ENCODE peak calls at places on chromosomes 5 and 9, in five cellular contexts. One of them, this sample, is unnamed.

GRCh38 chr9:20382460-20383071 is 239.7 kb downstream of the MLLT3 start:
- DNase-seq in mammary epithelial cell: no peak
- DNase-seq in brain microvascular endothelial cell: peak; percentile 9
- DNase-seq in Caco-2: no peak
- DNase-seq in lower lobe of right lung: no peak
- DNase-seq in this sample: no peak

GRCh38 chr9:109253637-109254284 is 67.1 kb downstream of the EPB41L4B start:
- DNase-seq in Caco-2: no peak
- DNase-seq in mammary epithelial cell: peak; percentile 93
- DNase-seq in brain microvascular endothelial cell: peak; percentile 59
- DNase-seq in lower lobe of right lung: no peak
- DNase-seq in this sample: peak; percentile 50

GRCh38 chr9:20225841-20226240 is 396.5 kb downstream of the MLLT3 start:
- DNase-seq in mammary epithelial cell: no peak
- DNase-seq in Caco-2: no peak
- DNase-seq in brain microvascular endothelial cell: no peak
- DNase-seq in lower lobe of right lung: no peak
- DNase-seq in this sample: no peak

GRCh38 chr5:1445895-1446601 is 808 bp upstream of the SLC6A3 start:
- DNase-seq in mammary epithelial cell: no peak
- DNase-seq in lower lobe of right lung: no peak
- DNase-seq in Caco-2: no peak
- DNase-seq in brain microvascular endothelial cell: no peak
- DNase-seq in this sample: no peak

GRCh38 chr5:129216001-129216400 is 121.5 kb downstream of the ISOC1 start:
- DNase-seq in brain microvascular endothelial cell: no peak
- DNase-seq in mammary epithelial cell: no peak
- DNase-seq in Caco-2: no peak
- DNase-seq in lower lobe of right lung: no peak
- DNase-seq in this sample: no peak

GRCh38 chr9:98335666-98336065 is 80.2 kb upstream of the TBC1D2 start:
- DNase-seq in Caco-2: no peak
- DNase-seq in brain microvascular endothelial cell: no peak
- DNase-seq in lower lobe of right lung: no peak
- DNase-seq in mammary epithelial cell: no peak
- DNase-seq in this sample: no peak

GRCh38 chr5:5483350-5483749 is 60.9 kb downstream of the ICE1 start:
- DNase-seq in Caco-2: no peak
- DNase-seq in mammary epithelial cell: no peak
- DNase-seq in brain microvascular endothelial cell: no peak
- DNase-seq in lower lobe of right lung: no peak
- DNase-seq in this sample: no peak

GRCh38 chr5:73118331-73119011 is 1.9 kb upstream of the TMEM171 start:
- DNase-seq in brain microvascular endothelial cell: no peak
- DNase-seq in lower lobe of right lung: no peak
- DNase-seq in mammary epithelial cell: peak; percentile 40
- DNase-seq in Caco-2: no peak
- DNase-seq in this sample: no peak

GRCh38 chr5:39266442-39266841 is 47.1 kb upstream of the FYB1 start:
- DNase-seq in brain microvascular endothelial cell: no peak
- DNase-seq in mammary epithelial cell: no peak
- DNase-seq in Caco-2: no peak
- DNase-seq in lower lobe of right lung: no peak
- DNase-seq in this sample: no peak

GRCh38 chr9:35771079-35771441 is 17.0 kb upstream of the MSMP start:
- DNase-seq in lower lobe of right lung: no peak
- DNase-seq in Caco-2: no peak
- DNase-seq in brain microvascular endothelial cell: no peak
- DNase-seq in mammary epithelial cell: no peak
- DNase-seq in this sample: no peak

GRCh38 chr5:134289509-134290113 is 63.7 kb upstream of the PPP2CA start:
- DNase-seq in Caco-2: peak; percentile 72
- DNase-seq in brain microvascular endothelial cell: peak; percentile 56
- DNase-seq in lower lobe of right lung: no peak
- DNase-seq in mammary epithelial cell: peak; percentile 52
- DNase-seq in this sample: peak; percentile 19

GRCh38 chr5:90707698-90708097 is 149.1 kb downstream of the ADGRV1 start:
- DNase-seq in Caco-2: no peak
- DNase-seq in lower lobe of right lung: no peak
- DNase-seq in mammary epithelial cell: no peak
- DNase-seq in brain microvascular endothelial cell: no peak
- DNase-seq in this sample: no peak

GRCh38 chr9:12666813-12667212 is 26.4 kb upstream of the TYRP1 start:
- DNase-seq in brain microvascular endothelial cell: no peak
- DNase-seq in mammary epithelial cell: no peak
- DNase-seq in lower lobe of right lung: no peak
- DNase-seq in Caco-2: no peak
- DNase-seq in this sample: no peak
- TF ChIP-seq CTCF in brain microvascular endothelial cell: peak; percentile 17
- TF ChIP-seq CTCF in mammary epithelial cell: peak; percentile 36
- TF ChIP-seq CTCF in lower lobe of right lung: no peak
- TF ChIP-seq CTCF in Caco-2: peak; percentile 17
- TF ChIP-seq CTCF in this sample: peak; percentile 19

GRCh38 chr9:130100681-130101080 is 47.0 kb downstream of the GPR107 start:
- DNase-seq in brain microvascular endothelial cell: no peak
- DNase-seq in lower lobe of right lung: peak; percentile 23
- DNase-seq in mammary epithelial cell: no peak
- DNase-seq in Caco-2: no peak
- DNase-seq in this sample: no peak

GRCh38 chr9:130104413-130105193 is 50.9 kb downstream of the GPR107 start:
- DNase-seq in Caco-2: no peak
- DNase-seq in lower lobe of right lung: peak; percentile 3
- DNase-seq in mammary epithelial cell: no peak
- DNase-seq in brain microvascular endothelial cell: no peak
- DNase-seq in this sample: no peak

GRCh38 chr9:130106860-130107848 is 53.4 kb downstream of the GPR107 start:
- DNase-seq in lower lobe of right lung: peak; percentile 84
- DNase-seq in mammary epithelial cell: peak; percentile 52
- DNase-seq in brain microvascular endothelial cell: peak; percentile 81
- DNase-seq in Caco-2: peak; percentile 69
- DNase-seq in this sample: no peak

GRCh38 chr9:130107955-130108354 is 54.2 kb downstream of the GPR107 start:
- DNase-seq in Caco-2: no peak
- DNase-seq in brain microvascular endothelial cell: no peak
- DNase-seq in mammary epithelial cell: no peak
- DNase-seq in lower lobe of right lung: no peak
- DNase-seq in this sample: no peak

GRCh38 chr9:130101963-130102362 is 48.3 kb downstream of the GPR107 start:
- DNase-seq in mammary epithelial cell: no peak
- DNase-seq in Caco-2: no peak
- DNase-seq in brain microvascular endothelial cell: no peak
- DNase-seq in lower lobe of right lung: peak; percentile 25
- DNase-seq in this sample: no peak
- H3K36me3 ChIP-seq in mammary epithelial cell: peaks cover 13% of the 10 kb centered on the region
- H3K36me3 ChIP-seq in Caco-2: peaks cover 3% of the 10 kb centered on the region
- H3K36me3 ChIP-seq in brain microvascular endothelial cell: peaks cover 55% of the 10 kb centered on the region
- H3K36me3 ChIP-seq in lower lobe of right lung: peaks cover 96% of the 10 kb centered on the region
- H3K36me3 ChIP-seq in this sample: peaks cover 3% of the 10 kb centered on the region

GRCh38 chr5:33212900-33213299 is 227.9 kb upstream of the TARS1 start:
- DNase-seq in mammary epithelial cell: no peak
- DNase-seq in lower lobe of right lung: no peak
- DNase-seq in brain microvascular endothelial cell: no peak
- DNase-seq in Caco-2: no peak
- DNase-seq in this sample: no peak
- H3K4me3 ChIP-seq in mammary epithelial cell: no peak overlapping the region
- H3K4me3 ChIP-seq in lower lobe of right lung: no peak overlapping the region
- H3K4me3 ChIP-seq in brain microvascular endothelial cell: no peak overlapping the region
- H3K4me3 ChIP-seq in Caco-2: no peak overlapping the region
- H3K4me3 ChIP-seq in this sample: no peak overlapping the region

DNA sequence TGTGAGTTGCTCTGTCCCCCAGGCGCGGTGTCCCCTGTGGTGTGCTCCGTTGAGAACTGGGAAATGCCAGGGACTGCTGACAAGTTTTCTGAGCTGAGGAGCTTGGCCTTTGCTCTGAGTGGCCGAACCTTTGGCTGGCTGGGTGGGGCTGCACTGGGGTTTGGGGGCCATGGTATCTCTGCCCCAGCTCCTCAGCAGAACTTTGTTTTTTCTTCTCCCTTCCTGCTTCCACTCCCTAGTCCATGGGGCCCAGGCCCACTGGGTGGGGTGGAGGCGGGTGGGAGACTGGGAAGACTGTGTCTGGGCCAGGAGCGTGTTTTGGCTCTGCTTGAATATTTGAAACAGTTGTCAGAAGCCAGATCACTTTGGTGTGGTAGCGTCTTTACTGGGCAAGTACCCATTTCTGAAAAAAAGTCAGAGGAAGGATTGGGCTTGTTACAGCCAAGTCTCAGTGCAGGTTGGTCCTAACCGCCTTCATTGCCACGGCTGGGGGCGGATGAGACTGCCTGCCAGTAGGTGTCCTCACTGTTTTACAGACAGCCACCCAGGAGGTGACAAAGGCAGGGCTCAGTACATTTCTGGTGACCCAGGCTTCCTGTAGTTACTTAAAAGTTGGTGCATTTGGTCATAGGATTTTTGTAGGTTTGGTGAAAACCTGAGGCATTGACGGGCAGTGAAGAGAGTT is 92.7 kb downstream of the DAB2IP start:
- DNase-seq in lower lobe of right lung: no peak
- DNase-seq in brain microvascular endothelial cell: peak; percentile 34
- DNase-seq in Caco-2: peak; percentile 71
- DNase-seq in mammary epithelial cell: peak; percentile 53
- DNase-seq in this sample: no peak
- TF ChIP-seq CTCF in lower lobe of right lung: peak; percentile 53
- TF ChIP-seq CTCF in brain microvascular endothelial cell: peak; percentile 71
- TF ChIP-seq CTCF in Caco-2: peak; percentile 81
- TF ChIP-seq CTCF in mammary epithelial cell: peak; percentile 59
- TF ChIP-seq CTCF in this sample: peak; percentile 58

GRCh38 chr9:2153599-2154217 is 138.6 kb downstream of the SMARCA2 start:
- DNase-seq in lower lobe of right lung: no peak
- DNase-seq in mammary epithelial cell: peak; percentile 58
- DNase-seq in Caco-2: no peak
- DNase-seq in brain microvascular endothelial cell: no peak
- DNase-seq in this sample: no peak

GRCh38 chr9:2145746-2146145 is 130.6 kb downstream of the SMARCA2 start:
- DNase-seq in mammary epithelial cell: no peak
- DNase-seq in lower lobe of right lung: no peak
- DNase-seq in brain microvascular endothelial cell: no peak
- DNase-seq in Caco-2: no peak
- DNase-seq in this sample: no peak

GRCh38 chr9:2155966-2156365 is 140.8 kb downstream of the SMARCA2 start:
- DNase-seq in mammary epithelial cell: peak; percentile 56
- DNase-seq in lower lobe of right lung: no peak
- DNase-seq in brain microvascular endothelial cell: no peak
- DNase-seq in Caco-2: no peak
- DNase-seq in this sample: no peak

GRCh38 chr9:2151171-2151570 is 136.0 kb downstream of the SMARCA2 start:
- DNase-seq in brain microvascular endothelial cell: no peak
- DNase-seq in mammary epithelial cell: no peak
- DNase-seq in Caco-2: no peak
- DNase-seq in lower lobe of right lung: no peak
- DNase-seq in this sample: no peak

DNA sequence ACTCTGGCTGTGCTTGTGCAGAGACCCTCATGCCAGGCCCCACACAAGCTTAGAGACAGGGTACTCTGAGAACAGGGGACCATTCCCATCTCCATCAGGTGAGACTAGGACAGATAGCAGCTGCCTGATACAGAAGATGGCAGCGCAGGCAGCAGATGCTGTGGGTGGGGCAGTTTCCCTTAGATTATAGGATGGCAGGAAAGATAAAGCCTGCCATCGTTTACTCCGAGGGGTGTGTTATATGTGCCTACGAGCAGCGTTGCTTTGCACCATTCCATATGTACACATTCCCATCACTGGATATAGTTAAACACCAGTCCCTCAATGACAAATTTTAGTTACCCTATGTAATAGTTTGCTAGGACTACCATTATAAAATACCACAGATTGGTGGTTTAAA is 135.2 kb downstream of the SMARCA2 start:
- DNase-seq in brain microvascular endothelial cell: no peak
- DNase-seq in mammary epithelial cell: no peak
- DNase-seq in lower lobe of right lung: no peak
- DNase-seq in Caco-2: no peak
- DNase-seq in this sample: no peak
- H3K36me3 ChIP-seq in brain microvascular endothelial cell: no peaks in the 10 kb centered on the region
- H3K36me3 ChIP-seq in mammary epithelial cell: no peaks in the 10 kb centered on the region
- H3K36me3 ChIP-seq in lower lobe of right lung: no peaks in the 10 kb centered on the region
- H3K36me3 ChIP-seq in Caco-2: no peaks in the 10 kb centered on the region
- H3K36me3 ChIP-seq in this sample: no peaks in the 10 kb centered on the region

DNA sequence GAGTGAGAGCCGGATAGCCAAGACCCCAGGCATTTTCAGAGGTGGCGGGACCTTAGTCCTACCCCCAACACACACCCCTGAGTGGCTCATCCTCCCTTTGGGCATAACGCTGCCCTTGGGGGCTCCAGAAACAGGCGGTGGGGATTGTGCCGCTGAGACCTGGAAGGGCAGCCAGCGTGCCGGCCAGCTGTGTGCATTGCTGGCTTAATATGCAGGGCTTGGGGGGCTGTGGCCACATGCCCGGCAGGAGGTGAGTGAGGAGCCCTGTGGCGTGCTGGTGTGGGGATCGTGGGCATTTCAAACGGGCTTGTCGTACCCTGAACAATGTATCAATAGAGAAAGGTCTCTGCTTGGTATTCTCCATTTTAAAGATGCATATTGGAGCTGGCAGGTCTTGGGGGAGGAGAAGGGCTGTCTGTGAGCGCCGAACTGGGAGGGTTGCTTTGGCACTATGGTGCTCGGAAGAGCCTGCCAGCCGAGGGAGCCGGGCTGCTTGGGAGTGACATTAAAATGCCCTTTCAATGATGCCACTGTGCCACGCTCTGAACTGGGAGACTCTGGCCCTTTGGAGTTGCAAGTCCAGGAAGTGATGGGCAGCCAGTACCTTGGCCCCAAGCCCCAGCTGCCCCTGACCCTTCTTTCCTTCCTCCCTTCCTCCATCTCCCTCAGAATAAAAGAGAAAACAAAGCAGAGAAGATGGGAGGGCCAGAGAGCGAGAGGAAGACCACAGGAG is 11.2 kb upstream of the OLFM1 start:
- DNase-seq in mammary epithelial cell: no peak
- DNase-seq in Caco-2: peak; percentile 14
- DNase-seq in brain microvascular endothelial cell: no peak
- DNase-seq in lower lobe of right lung: no peak
- DNase-seq in this sample: no peak
- H3K4me3 ChIP-seq in mammary epithelial cell: no peak overlapping the region
- H3K4me3 ChIP-seq in Caco-2: no peak overlapping the region
- H3K4me3 ChIP-seq in brain microvascular endothelial cell: no peak overlapping the region
- H3K4me3 ChIP-seq in lower lobe of right lung: peak overlapping the region; percentile 63
- H3K4me3 ChIP-seq in this sample: no peak overlapping the region

DNA sequence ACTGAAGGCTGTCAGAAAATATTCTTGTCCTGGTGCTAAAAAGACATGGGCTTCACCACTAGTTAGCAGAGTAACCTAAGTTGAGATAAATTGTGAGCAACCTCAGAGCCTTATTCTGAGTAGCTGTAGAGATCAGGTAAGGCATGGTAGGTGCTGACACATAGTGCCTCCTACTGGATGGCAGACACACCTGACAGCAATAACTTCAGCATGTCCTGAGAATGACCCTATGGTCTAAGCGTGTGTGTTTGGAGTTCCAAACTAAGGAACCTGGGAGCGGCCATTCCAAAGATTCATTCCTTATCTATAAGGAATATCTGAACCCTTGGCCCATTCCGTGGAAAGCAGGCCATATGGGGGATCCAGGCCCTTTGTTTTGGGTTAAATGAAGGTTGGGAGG is 46.0 kb downstream of the SLC28A3 start:
- DNase-seq in lower lobe of right lung: no peak
- DNase-seq in brain microvascular endothelial cell: no peak
- DNase-seq in Caco-2: peak; percentile 55
- DNase-seq in mammary epithelial cell: no peak
- DNase-seq in this sample: no peak
- TF ChIP-seq CTCF in lower lobe of right lung: no peak
- TF ChIP-seq CTCF in brain microvascular endothelial cell: peak; percentile 24
- TF ChIP-seq CTCF in Caco-2: no peak
- TF ChIP-seq CTCF in mammary epithelial cell: peak; percentile 30
- TF ChIP-seq CTCF in this sample: peak; percentile 13